ENCODE peak calls at places on chromosomes 5 and 9, in four cellular contexts. One of them, this sample, is unnamed.

GRCh38 chr5:19902316-19902934 is 85.6 kb downstream of the CDH18 start:
- DNase-seq in hepatocyte: peak; percentile 10
- DNase-seq in neural progenitor cell: peak; percentile 18
- DNase-seq in HCT116: no peak
- DNase-seq in this sample: no peak

GRCh38 chr9:91711755-91712591 is 238.1 kb downstream of the ROR2 start:
- DNase-seq in hepatocyte: no peak
- DNase-seq in neural progenitor cell: no peak
- DNase-seq in HCT116: no peak
- DNase-seq in this sample: peak; percentile 19

GRCh38 chr9:74362423-74362822 is 134.7 kb upstream of the RORB start:
- DNase-seq in hepatocyte: no peak
- DNase-seq in neural progenitor cell: no peak
- DNase-seq in HCT116: no peak
- DNase-seq in this sample: no peak

GRCh38 chr9:127979333-127980055 is 1.3 kb downstream of the EEIG1 start:
- DNase-seq in hepatocyte: peak; percentile 72
- DNase-seq in neural progenitor cell: peak; percentile 68
- DNase-seq in HCT116: no peak
- DNase-seq in this sample: peak; percentile 42

GRCh38 chr5:2750758-2751464 is 566 bp downstream of the IRX2 start:
- DNase-seq in hepatocyte: peak; percentile 68
- DNase-seq in neural progenitor cell: peak; percentile 78
- DNase-seq in HCT116: no peak
- DNase-seq in this sample: peak; percentile 23

GRCh38 chr5:122420126-122420525 is 108.1 kb downstream of the SNCAIP start:
- DNase-seq in hepatocyte: no peak
- DNase-seq in neural progenitor cell: no peak
- DNase-seq in HCT116: no peak
- DNase-seq in this sample: no peak

GRCh38 chr9:83477571-83477970 is 60.6 kb downstream of the FRMD3 start:
- DNase-seq in hepatocyte: no peak
- DNase-seq in neural progenitor cell: no peak
- DNase-seq in HCT116: no peak
- DNase-seq in this sample: peak; percentile 4

GRCh38 chr9:126471084-126471611 is 142.6 kb upstream of the LMX1B start:
- DNase-seq in hepatocyte: no peak
- DNase-seq in neural progenitor cell: no peak
- DNase-seq in HCT116: no peak
- DNase-seq in this sample: no peak

GRCh38 chr5:23332650-23333251 is 174.7 kb upstream of the PRDM9 start:
- DNase-seq in hepatocyte: peak; percentile 18
- DNase-seq in neural progenitor cell: peak; percentile 48
- DNase-seq in HCT116: no peak
- DNase-seq in this sample: peak; percentile 72

GRCh38 chr9:100087218-100087617 is 11.6 kb downstream of the ERP44 start:
- DNase-seq in hepatocyte: no peak
- DNase-seq in neural progenitor cell: no peak
- DNase-seq in HCT116: no peak
- DNase-seq in this sample: peak; percentile 64

GRCh38 chr9:1253098-1253979 is 203.2 kb downstream of the DMRT2 start:
- DNase-seq in hepatocyte: no peak
- DNase-seq in neural progenitor cell: no peak
- DNase-seq in HCT116: no peak
- DNase-seq in this sample: no peak

GRCh38 chr5:65818592-65818991 is 96.6 kb downstream of the NLN start:
- DNase-seq in hepatocyte: peak; percentile 84
- DNase-seq in neural progenitor cell: peak; percentile 20
- DNase-seq in HCT116: no peak
- DNase-seq in this sample: no peak

GRCh38 chr5:140925806-140926205 is 293 bp upstream of the PCDHAC1 start:
- DNase-seq in hepatocyte: no peak
- DNase-seq in neural progenitor cell: no peak
- DNase-seq in HCT116: no peak
- DNase-seq in this sample: peak; percentile 3

GRCh38 chr5:103962023-103962422 is 399.4 kb upstream of the NUDT12 start:
- DNase-seq in hepatocyte: no peak
- DNase-seq in neural progenitor cell: no peak
- DNase-seq in HCT116: no peak
- DNase-seq in this sample: peak; percentile 69

GRCh38 chr9:112486221-112487007 is at the start of gene KIAA1958:
- DNase-seq in hepatocyte: peak; percentile 92
- DNase-seq in neural progenitor cell: peak; percentile 95
- DNase-seq in HCT116: peak; percentile 63
- DNase-seq in this sample: peak; percentile 74

GRCh38 chr9:75996726-75997125 is 106.3 kb downstream of the PCSK5 start:
- DNase-seq in hepatocyte: peak; percentile 44
- DNase-seq in neural progenitor cell: no peak
- DNase-seq in HCT116: no peak
- DNase-seq in this sample: no peak

DNA sequence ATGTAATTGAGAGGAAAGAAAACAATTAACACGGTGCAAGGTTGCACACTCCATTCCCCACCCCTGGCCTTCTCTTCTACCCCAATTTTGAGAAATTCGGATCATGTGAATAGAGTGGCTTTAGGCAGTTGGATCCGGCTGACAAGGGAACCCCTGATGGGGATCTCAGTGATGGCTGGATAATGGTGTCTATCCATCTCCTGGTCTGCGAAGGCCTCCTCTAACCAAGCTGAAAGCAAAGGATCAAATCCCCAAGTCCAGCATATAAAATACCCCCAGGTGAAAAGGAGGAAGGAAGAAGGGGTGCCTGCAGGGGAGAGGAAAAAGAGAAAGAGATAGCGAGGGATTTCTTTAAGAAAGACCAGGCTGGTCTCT is 16.0 kb downstream of the NR2F1 start:
- DNase-seq in hepatocyte: no peak
- DNase-seq in neural progenitor cell: peak; percentile 21
- DNase-seq in HCT116: no peak
- DNase-seq in this sample: no peak
- TF ChIP-seq EZH2 in hepatocyte: no peak
- TF ChIP-seq EZH2 in neural progenitor cell: peak; percentile 67
- TF ChIP-seq EZH2 in HCT116: no peak
- TF ChIP-seq EZH2 in this sample: no peak

GRCh38 chr9:124218438-124219289 is 39.1 kb upstream of the NEK6 start:
- DNase-seq in hepatocyte: peak; percentile 62
- DNase-seq in neural progenitor cell: no peak
- DNase-seq in HCT116: peak; percentile 36
- DNase-seq in this sample: peak; percentile 74
- H3K4me1 ChIP-seq in hepatocyte: peaks cover 7% of the 10 kb centered on the region
- H3K4me1 ChIP-seq in neural progenitor cell: no peaks in the 10 kb centered on the region
- H3K4me1 ChIP-seq in HCT116: peaks cover 30% of the 10 kb centered on the region
- H3K4me1 ChIP-seq in this sample: peaks cover 61% of the 10 kb centered on the region

DNA sequence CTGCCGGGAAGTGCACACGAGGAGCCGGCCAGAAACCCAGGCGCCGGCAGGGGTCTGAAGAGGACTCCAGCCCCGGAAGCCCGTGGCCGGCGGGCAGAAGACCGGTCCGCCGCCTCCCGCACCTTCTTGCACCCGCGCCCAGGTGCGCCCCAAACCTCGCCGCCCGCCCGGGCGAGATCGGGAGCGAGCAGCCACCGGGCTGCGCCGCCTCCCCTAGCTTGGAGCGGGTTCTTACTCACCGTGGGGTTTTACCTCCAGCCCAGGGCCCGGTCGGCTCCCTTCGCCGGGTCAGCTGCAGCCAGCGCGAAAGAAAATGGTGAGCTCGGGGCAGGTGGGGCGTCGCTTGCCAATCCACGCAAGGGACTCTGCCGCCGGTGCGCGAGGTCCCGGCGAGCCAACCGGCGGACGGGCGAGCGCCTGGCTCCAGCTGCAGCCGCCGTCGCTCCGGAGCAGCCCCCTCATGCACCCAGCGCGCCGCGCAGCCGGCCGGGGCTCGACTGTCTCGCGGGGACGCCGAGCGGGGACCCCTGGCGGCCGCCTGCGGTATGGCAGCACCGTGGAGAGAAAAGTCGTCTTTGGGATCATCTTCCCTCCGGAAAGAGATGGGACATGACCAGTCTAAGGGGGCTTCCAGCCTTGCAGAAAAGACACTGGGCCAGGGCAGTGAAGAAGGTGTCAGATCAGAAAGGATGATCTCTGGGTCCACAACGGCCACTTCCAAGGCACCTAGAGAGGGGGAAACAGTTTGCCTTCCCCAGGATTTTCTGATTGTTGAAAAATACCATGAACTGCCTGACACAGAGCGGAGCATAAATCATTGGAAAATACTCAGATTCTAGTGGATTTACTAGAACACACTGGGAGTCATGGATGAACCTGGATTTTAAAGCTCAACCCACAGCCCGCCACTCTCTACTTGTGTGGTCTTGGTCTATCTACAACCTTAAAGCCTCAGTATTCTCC is at the start of gene MOB3B:
- DNase-seq in hepatocyte: peak; percentile 91
- DNase-seq in neural progenitor cell: peak; percentile 91
- DNase-seq in HCT116: peak; percentile 8
- DNase-seq in this sample: peak; percentile 71
- TF ChIP-seq EZH2 in hepatocyte: no peak
- TF ChIP-seq EZH2 in neural progenitor cell: no peak
- TF ChIP-seq EZH2 in HCT116: no peak
- TF ChIP-seq EZH2 in this sample: no peak

GRCh38 chr5:159908201-159908940 is 7.9 kb upstream of the ADRA1B start:
- DNase-seq in hepatocyte: no peak
- DNase-seq in neural progenitor cell: no peak
- DNase-seq in HCT116: no peak
- DNase-seq in this sample: no peak
- H3K4me1 ChIP-seq in hepatocyte: peaks cover 22% of the 10 kb centered on the region
- H3K4me1 ChIP-seq in neural progenitor cell: peaks cover 10% of the 10 kb centered on the region
- H3K4me1 ChIP-seq in HCT116: peaks cover 71% of the 10 kb centered on the region
- H3K4me1 ChIP-seq in this sample: peaks cover 68% of the 10 kb centered on the region

GRCh38 chr5:132776077-132776931 is 735 bp downstream of the SEPTIN8 start:
- DNase-seq in hepatocyte: peak; percentile 55
- DNase-seq in neural progenitor cell: peak; percentile 62
- DNase-seq in HCT116: no peak
- DNase-seq in this sample: peak; percentile 41

GRCh38 chr5:132778856-132779255 is 1.8 kb upstream of the SEPTIN8 start:
- DNase-seq in hepatocyte: no peak
- DNase-seq in neural progenitor cell: no peak
- DNase-seq in HCT116: no peak
- DNase-seq in this sample: no peak

GRCh38 chr5:132776932-132777208 is 169 bp downstream of the SEPTIN8 start:
- DNase-seq in hepatocyte: peak; percentile 18
- DNase-seq in neural progenitor cell: no peak
- DNase-seq in HCT116: no peak
- DNase-seq in this sample: no peak

GRCh38 chr5:132778129-132778528 is 1.1 kb upstream of the SEPTIN8 start:
- DNase-seq in hepatocyte: no peak
- DNase-seq in neural progenitor cell: no peak
- DNase-seq in HCT116: no peak
- DNase-seq in this sample: no peak

DNA sequence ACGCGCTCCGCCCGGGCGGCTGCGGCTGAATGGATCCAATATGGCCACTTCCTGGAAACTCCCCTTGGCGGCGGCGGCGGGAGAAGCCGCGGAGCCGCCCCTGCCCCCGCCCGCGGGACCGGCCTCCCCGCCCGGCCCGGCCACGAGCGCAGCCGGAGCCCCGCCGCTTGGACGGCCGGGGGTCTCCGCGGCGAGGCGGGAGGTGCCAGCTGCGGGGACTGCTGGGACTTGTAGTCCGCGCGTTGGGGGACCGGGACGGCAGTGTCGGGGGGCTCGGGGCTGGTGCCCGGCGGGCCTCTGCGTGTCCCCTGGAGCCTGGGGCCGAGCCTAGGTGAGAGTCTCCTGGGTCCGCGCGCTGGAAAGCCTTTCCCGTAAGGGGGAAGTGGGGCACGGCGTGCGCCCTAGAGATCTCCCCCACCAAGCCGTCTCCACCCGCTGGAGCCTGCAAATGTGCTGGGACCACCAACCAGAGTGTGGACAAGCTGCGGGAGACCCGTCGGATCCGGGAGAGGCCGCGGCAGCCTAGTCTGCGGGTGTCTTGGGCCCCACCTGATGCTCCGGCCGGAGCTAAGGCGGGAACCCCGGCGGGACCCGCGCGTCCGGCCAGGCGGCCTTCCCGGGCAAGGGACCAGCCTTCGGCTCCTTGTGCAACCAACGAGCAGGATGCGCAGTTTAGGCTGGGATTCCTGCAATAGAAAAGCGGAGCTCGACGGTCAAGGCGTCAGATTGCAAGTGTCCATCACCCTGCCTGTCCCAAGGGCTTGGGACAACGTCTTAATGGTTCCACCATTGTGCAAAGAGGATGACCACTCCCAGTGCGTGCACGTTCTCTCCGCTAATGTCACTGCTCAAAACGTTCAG is at the start of gene SEPTIN8:
- DNase-seq in hepatocyte: peak; percentile 71
- DNase-seq in neural progenitor cell: peak; percentile 80
- DNase-seq in HCT116: no peak
- DNase-seq in this sample: peak; percentile 42
- TF ChIP-seq EZH2 in hepatocyte: no peak
- TF ChIP-seq EZH2 in neural progenitor cell: peak; percentile 68
- TF ChIP-seq EZH2 in HCT116: no peak
- TF ChIP-seq EZH2 in this sample: no peak

GRCh38 chr9:93589688-93590087 is 13.3 kb downstream of the PHF2 start:
- DNase-seq in hepatocyte: peak; percentile 37
- DNase-seq in neural progenitor cell: peak; percentile 40
- DNase-seq in HCT116: no peak
- DNase-seq in this sample: no peak
- H3K4me1 ChIP-seq in hepatocyte: peaks cover 32% of the 10 kb centered on the region
- H3K4me1 ChIP-seq in neural progenitor cell: peaks cover 13% of the 10 kb centered on the region
- H3K4me1 ChIP-seq in HCT116: peaks cover 13% of the 10 kb centered on the region
- H3K4me1 ChIP-seq in this sample: no peaks in the 10 kb centered on the region

DNA sequence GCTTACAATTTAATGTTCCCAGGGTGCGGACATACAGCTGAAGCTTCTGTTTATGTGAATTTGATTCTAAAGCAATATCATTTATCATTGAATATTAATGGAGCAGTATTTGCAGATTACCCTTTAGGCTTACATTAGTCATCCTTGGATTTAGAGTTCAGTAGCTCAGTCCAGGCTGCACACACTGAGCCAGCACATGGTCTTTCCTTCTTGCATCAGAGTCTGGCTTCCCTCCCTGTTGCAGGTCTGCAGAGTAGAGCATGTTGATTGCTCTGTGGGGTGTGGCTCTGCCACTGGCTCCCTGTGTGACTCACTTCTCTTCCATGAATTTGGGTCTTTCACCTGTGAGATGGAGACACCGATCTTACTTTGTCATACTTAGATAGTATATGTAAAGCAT is 36.8 kb downstream of the NSG2 start:
- DNase-seq in hepatocyte: no peak
- DNase-seq in neural progenitor cell: no peak
- DNase-seq in HCT116: no peak
- DNase-seq in this sample: peak; percentile 49
- TF ChIP-seq EZH2 in hepatocyte: no peak
- TF ChIP-seq EZH2 in neural progenitor cell: no peak
- TF ChIP-seq EZH2 in HCT116: no peak
- TF ChIP-seq EZH2 in this sample: no peak